ENCODE peak calls at places on chromosomes 5 and 9, in four cellular contexts. M is HCT116, I is K562, X is GM23338. K is an unnamed sample.

GRCh38 chr5:179801304-179802206 is 5.1 kb downstream of the MGAT4B start:
- DNase-seq in M (no peak), I (peak), X (peak), K (peak)

GRCh38 chr9:120648581-120648980 is 65.7 kb downstream of the MEGF9 start:
- DNase-seq in M (no peak), I (no peak), X (no peak), K (no peak)

GRCh38 chr5:168895295-168896019 is 316.3 kb upstream of the PANK3 start:
- DNase-seq in M (no peak), I (no peak), X (no peak), K (no peak)

GRCh38 chr5:152364899-152365298 is 40.2 kb downstream of the NMUR2 start:
- DNase-seq in M (no peak), I (no peak), X (no peak), K (no peak)

GRCh38 chr9:109013678-109014145 is 413 bp upstream of the CTNNAL1 start:
- DNase-seq in M (no peak), I (no peak), X (no peak), K (no peak)

GRCh38 chr5:67050635-67051034 is 146.0 kb downstream of the CD180 start:
- DNase-seq in M (no peak), I (no peak), X (no peak), K (no peak)

GRCh38 chr5:10594591-10595210 is 30.8 kb downstream of the ANKRD33B start:
- DNase-seq in M (no peak), I (peak), X (no peak), K (no peak)

GRCh38 chr9:12748016-12748415 is 26.8 kb upstream of the LURAP1L start:
- DNase-seq in M (no peak), I (no peak), X (no peak), K (no peak)

GRCh38 chr5:116178925-116179324 is 94.1 kb downstream of the COMMD10 start:
- DNase-seq in M (no peak), I (no peak), X (no peak), K (no peak)

GRCh38 chr9:14193338-14193980 is 120.5 kb downstream of the NFIB start:
- DNase-seq in M (no peak), I (no peak), X (no peak), K (no peak)

GRCh38 chr9:126502417-126503332 is 111.1 kb upstream of the LMX1B start:
- DNase-seq in M (no peak), I (peak), X (peak), K (no peak)

GRCh38 chr5:43041669-43042175 is 1.6 kb upstream of the ANXA2R start:
- DNase-seq in M (no peak), I (peak), X (peak), K (no peak)

GRCh38 chr5:146877783-146878470 is 630 bp downstream of the PPP2R2B start:
- DNase-seq in M (no peak), I (no peak), X (peak), K (no peak)

GRCh38 chr5:31864015-31864414 is 225.1 kb downstream of the PDZD2 start:
- DNase-seq in M (no peak), I (no peak), X (peak), K (no peak)

GRCh38 chr5:78504726-78505431 is 143.7 kb downstream of the LHFPL2 start:
- DNase-seq in M (peak), I (no peak), X (no peak), K (no peak)

GRCh38 chr9:133490201-133490681 is 11.3 kb upstream of the SLC2A6 start:
- DNase-seq in M (no peak), I (no peak), X (no peak), K (no peak)

GRCh38 chr5:143879646-143880045 is 67.7 kb downstream of the HMHB1 start:
- DNase-seq in M (no peak), I (no peak), X (no peak), K (no peak)

GRCh38 chr5:175696139-175696854 is 38.4 kb downstream of the HRH2 start:
- DNase-seq in M (peak), I (peak), X (peak), K (peak)

GRCh38 chr9:126611592-126612328 is 2.0 kb upstream of the LMX1B start:
- DNase-seq in M (peak), I (peak), X (peak), K (peak)

DNA sequence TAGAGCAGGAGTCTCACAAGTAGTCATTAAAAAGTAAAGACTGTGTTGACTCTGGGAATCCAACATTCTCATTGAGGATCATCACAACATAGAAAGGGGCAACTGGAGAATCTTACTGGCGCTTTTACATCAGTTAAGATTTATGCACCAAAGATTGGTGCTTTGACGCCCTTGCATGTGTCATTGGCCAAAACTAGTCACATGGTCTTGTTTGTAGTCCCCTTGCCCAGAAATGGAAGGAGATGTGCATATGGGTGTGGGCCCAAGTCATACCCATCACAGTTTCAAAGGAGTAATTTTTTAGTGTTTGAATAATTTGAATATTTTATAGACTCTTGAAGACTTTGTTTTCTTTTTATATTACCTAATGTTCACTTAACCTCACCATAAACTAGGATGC is 228.2 kb downstream of the PRR16 start:
- DNase-seq in M (no peak), I (no peak), X (no peak), K (no peak)
- TF ChIP-seq POLR2AphosphoS5 in M (no peak), I (no peak), X (no peak), K (no peak)

GRCh38 chr5:139809331-139809810 is 13.8 kb downstream of the PSD2 start:
- DNase-seq in M (no peak), I (no peak), X (no peak), K (no peak)

GRCh38 chr5:139807647-139808030 is 12.0 kb downstream of the PSD2 start:
- DNase-seq in M (no peak), I (no peak), X (no peak), K (no peak)

GRCh38 chr5:139806726-139807646 is 11.4 kb downstream of the PSD2 start:
- DNase-seq in M (no peak), I (no peak), X (no peak), K (no peak)

GRCh38 chr5:139810341-139811075 is 14.9 kb downstream of the PSD2 start:
- DNase-seq in M (no peak), I (no peak), X (no peak), K (no peak)

DNA sequence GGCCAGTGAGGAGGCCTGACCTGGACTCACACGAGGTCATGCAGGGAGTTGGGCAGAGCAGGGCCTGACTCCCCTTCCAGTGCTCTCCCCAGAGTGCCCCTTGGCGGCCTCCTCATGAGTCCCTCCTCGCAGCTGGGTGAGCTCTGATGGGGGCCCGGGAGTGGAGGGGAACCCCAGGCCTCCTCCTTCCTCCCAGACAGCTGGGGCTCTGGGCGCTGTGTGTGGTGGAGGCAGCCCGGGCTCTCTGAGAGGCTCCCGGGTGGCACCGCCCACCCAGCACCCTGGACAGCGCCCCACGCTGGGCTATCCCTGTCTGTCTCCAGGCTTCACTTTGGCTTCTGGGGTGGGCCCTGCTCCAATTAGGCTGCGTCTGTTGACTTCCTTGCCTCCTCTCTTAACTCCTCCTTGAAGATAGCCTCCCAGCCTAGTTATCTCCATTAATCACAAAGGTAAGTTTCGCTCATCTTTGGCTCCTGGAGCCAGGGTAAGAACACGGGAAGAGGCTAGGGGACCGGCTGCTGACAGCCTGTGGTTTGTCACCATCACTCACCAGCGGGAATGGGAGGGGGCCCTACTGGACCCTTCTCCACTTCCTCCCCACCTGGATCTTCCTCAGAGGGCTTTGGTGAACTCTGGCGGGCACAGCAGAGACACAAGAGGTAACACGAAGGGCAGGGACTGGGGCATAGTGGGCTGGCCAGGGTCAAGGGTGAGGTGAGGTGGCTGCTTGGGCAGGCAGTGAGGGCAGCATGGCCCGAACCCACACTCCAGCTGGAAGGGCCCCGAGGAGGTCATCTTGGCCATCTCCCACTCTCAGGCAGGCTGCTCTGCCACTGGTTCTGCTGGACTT is 13.1 kb downstream of the PSD2 start:
- DNase-seq in M (no peak), I (peak), X (peak), K (no peak)
- TF ChIP-seq REST in M (peak), I (peak), X (peak), K (peak)

GRCh38 chr5:136153581-136154236 is 21.1 kb downstream of the SMAD5 start:
- DNase-seq in M (no peak), I (peak), X (no peak), K (no peak)

GRCh38 chr5:136145030-136145429 is 12.4 kb downstream of the SMAD5 start:
- DNase-seq in M (no peak), I (no peak), X (no peak), K (no peak)

GRCh38 chr5:136147632-136148031 is 15.0 kb downstream of the SMAD5 start:
- DNase-seq in M (no peak), I (no peak), X (no peak), K (no peak)

GRCh38 chr5:136146201-136146600 is 13.6 kb downstream of the SMAD5 start:
- DNase-seq in M (no peak), I (no peak), X (no peak), K (no peak)

GRCh38 chr5:136149891-136150290 is 17.2 kb downstream of the SMAD5 start:
- DNase-seq in M (no peak), I (no peak), X (no peak), K (no peak)
- H3K27ac ChIP-seq in M (no peak), I (no peak), X (no peak), K (no peak)

DNA sequence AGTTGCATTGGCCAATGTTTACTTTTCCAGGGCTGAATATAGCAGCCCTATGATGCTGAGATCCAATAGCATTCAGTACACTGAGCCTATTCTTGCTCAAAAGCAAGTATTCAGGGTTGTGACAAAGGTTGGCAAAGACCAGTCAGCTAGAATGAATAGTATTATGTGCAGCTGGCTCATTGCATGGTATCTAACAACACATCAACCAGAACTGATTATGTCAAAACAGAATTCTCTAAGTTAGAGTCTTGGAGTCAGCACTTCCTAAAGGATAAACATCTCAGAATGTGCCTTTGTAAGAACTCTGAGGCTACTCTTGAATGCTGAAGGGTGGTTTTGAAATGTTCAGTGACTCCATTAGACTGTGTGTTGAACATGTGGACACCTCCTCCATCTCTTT is 774.5 kb upstream of the RGMB start:
- DNase-seq in M (no peak), I (no peak), X (no peak), K (no peak)
- TF ChIP-seq POLR2AphosphoS5 in M (no peak), I (no peak), X (no peak), K (no peak)

GRCh38 chr9:127979333-127980055 is 1.3 kb downstream of the EEIG1 start:
- DNase-seq in M (no peak), I (peak), X (peak), K (no peak)

GRCh38 chr9:127979015-127979332 is 1.8 kb downstream of the EEIG1 start:
- DNase-seq in M (no peak), I (no peak), X (no peak), K (no peak)

GRCh38 chr9:127980056-127980705 is 608 bp downstream of the EEIG1 start:
- DNase-seq in M (no peak), I (peak), X (peak), K (peak)

GRCh38 chr9:127981559-127982121 is 851 bp upstream of the EEIG1 start:
- DNase-seq in M (no peak), I (no peak), X (no peak), K (no peak)

DNA sequence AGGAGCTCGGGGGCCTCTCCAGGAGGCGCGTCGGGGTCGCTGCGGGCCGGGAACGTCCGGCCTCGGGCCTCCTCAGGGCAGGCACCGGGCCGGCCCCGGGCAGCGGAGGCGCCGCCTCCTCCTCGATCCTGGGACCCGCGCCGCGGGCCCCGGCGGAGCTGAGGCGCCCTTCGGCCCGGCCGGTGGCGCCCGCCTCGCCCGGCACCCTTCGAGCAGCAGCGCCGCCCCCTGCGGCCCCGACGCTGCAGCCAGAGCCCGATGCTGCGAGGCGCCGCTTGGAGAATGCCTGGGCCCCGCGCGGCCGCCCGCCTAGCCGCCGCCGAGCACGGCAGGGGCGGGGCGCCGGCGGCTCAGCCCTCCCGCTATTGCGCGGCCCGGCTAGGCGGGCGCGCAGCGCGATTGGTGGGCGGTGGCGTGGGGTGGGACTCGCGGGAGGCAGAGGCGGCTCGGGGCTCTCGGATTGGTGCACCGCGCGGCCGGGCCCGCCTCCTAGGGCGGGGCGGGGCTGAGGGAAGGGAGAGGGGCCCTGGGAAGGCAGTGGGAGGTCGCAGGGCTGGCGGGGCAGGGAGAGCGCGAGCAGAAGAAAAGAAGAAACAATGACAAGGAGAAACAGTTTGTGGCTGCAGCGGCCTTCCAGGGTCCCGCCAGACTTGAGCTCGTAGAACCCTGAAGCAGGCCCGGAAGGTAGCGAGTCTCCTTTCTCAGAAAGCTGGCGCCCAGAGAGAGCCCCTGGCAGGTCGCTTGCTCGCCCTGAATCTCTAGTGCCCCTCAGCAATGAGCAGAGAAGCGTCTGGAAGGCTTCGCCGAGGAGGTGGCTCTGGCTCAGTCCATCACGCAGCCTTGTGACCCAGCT is at the start of gene EEIG1:
- DNase-seq in M (peak), I (peak), X (peak), K (peak)
- TF ChIP-seq REST in M (no peak), I (peak), X (no peak), K (no peak)

GRCh38 chr9:89476546-89476945 is 21.4 kb downstream of the SEMA4D start:
- DNase-seq in M (no peak), I (no peak), X (no peak), K (no peak)

GRCh38 chr9:89477395-89477794 is 20.5 kb downstream of the SEMA4D start:
- DNase-seq in M (no peak), I (no peak), X (no peak), K (no peak)

GRCh38 chr9:89477811-89478583 is 19.9 kb downstream of the SEMA4D start:
- DNase-seq in M (no peak), I (no peak), X (no peak), K (peak)

GRCh38 chr9:89481161-89481915 is 16.6 kb downstream of the SEMA4D start:
- DNase-seq in M (no peak), I (no peak), X (no peak), K (no peak)

DNA sequence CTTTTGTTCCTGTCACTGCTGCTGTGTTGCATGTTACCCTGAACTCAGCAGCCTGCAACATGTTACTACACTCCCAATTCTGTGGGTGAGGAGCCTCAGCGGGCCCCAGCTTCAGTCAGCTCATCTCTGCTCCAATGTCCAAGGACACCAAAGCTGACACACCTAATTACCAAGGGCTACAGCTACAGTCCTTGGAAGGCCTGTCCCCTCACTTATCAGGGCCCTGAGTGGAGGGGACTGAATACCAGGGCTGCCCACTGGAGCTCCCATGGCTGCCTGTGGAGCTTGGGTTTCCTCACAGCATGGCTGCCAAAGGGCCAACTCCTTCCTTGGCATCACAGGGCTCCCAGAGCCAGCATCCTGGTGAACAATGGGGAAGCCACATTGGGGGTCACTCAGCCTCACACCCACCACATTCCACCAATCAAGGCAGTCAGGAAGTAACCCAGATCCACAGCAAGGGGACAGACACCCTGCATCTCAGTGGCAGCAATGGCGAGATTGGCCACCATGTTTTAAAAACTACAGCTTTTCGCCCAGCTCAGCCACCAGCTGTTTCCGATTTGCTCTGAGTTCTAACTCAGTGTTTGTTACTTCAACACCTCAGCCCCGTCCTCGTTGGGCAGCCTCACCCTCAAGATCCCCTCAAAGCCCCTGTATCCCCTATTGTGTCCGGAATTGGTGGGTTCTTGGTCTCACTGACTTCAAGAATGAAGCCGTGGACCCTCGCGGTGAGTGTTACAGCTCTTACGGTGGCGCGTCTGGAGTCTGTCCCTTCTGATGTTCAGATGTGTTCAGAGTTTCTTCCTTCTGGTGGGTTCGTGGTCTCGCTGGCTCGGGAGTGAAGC is 18.9 kb downstream of the SEMA4D start:
- DNase-seq in M (no peak), I (no peak), X (no peak), K (no peak)
- H3K27ac ChIP-seq in M (no peak), I (no peak), X (no peak), K (no peak)

DNA sequence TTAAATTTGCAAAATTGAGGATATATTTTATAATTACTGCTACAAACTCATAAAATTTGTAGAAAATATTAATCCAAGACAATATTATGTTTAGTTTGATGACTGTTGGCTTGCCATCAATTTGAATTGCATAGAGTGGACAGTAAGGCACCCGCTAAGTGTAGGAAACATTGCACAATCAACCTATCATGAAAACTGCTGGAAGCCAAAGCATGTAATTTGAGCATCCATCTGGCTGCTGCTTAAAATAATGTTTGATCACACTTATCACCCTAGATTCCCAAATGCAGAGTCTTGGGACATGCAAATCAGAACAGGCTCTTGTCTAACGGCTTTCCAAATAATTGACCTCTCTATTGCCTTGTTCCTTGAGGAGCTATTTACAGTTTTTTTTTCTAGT is 342.0 kb downstream of the PRR16 start:
- DNase-seq in M (no peak), I (no peak), X (no peak), K (no peak)
- TF ChIP-seq POLR2AphosphoS5 in M (no peak), I (no peak), X (no peak), K (no peak)

GRCh38 chr5:174045470-174046025 is at the start of gene NSG2:
- DNase-seq in M (peak), I (peak), X (peak), K (peak)
- TF ChIP-seq REST in M (peak), I (peak), X (peak), K (peak)

DNA sequence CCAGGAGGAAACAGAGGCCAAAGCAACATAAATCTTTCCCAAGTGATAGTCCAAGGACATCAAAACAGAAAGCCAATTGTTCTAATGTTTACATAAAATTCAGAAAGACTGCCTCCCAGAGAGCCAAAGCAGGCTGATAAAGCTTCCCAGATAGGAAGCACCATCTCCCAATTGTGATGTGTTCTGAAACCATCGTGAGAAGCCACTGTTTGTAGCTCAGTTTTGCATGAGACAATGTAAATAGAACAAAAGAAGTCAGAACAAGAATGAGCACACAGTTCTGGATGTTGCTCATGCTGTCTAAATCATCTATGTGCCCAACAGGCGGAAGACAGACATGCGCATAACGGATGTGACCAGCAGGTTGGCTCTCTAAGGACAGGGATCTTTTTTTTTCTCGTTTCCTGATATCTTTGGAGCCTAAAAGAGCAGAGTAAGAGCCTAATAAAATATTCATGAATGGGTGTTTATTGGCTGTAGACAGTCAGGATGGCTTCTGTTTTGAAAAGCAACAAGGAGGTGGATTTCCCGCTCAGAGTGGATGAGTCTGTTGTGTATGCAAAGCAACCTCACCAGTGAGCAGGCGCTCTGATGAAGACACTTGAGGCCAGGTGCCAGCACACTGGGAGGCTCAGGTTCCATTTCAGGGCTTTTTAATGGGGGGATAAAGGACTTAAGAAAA is 113.6 kb downstream of the GNA14 start:
- DNase-seq in M (no peak), I (no peak), X (peak), K (no peak)
- H3K27ac ChIP-seq in M (no peak), I (no peak), X (peak), K (no peak)